ENCODE peak calls at places on chromosomes 12 and 14, in nine cellular contexts. P is KG1; I is hypothalamus; D is stimulated activated naive CD8-positive, alpha-beta T cell treated with anti-CD3 and anti-CD28 coated beads, Interleukin-15, amount 100 ng/mL, for 72 hours; B is activated effector memory CD4-positive, alpha-beta T cell treated with anti-CD3 and anti-CD28 coated beads, Interleukin-2, amount 50 U/mL, for 16 hours; N is SK-N-DZ; F is GM23248; Y is stimulated activated CD4-positive, alpha-beta T cell treated with anti-CD3 and anti-CD28 coated beads, Interleukin-2, amount 100 ng/mL, for 24 hours; S is hepatocyte. V is an unnamed sample.

GRCh38 chr14:68137704-68138619 is 318.4 kb downstream of the RAD51B start:
- DNase-seq in Y (no peak), B (no peak), S (peak), P (no peak), I (peak), D (no peak), F (peak), N (no peak), V (peak)

GRCh38 chr14:97120204-97121120 is 323.3 kb downstream of the VRK1 start:
- DNase-seq in P (peak), B (peak), N (no peak), Y (peak), F (no peak), I (no peak), D (peak), S (no peak), V (no peak)

GRCh38 chr12:130715150-130715995 is 726 bp downstream of the RIMBP2 start:
- DNase-seq in N (peak), F (no peak), S (peak), Y (no peak), I (no peak), P (no peak), B (no peak), D (no peak), V (no peak)

GRCh38 chr14:21902561-21903199 is 229.1 kb upstream of the OR4E1 start:
- DNase-seq in D (no peak), I (peak), Y (no peak), N (no peak), P (peak), F (no peak), S (no peak), B (peak), V (no peak)

GRCh38 chr14:86196476-86196875 is 666.5 kb downstream of the FLRT2 start:
- DNase-seq in S (peak), N (no peak), P (no peak), F (no peak), I (no peak), D (no peak), B (no peak), Y (no peak), V (no peak)

GRCh38 chr12:89082354-89082753 is 269.9 kb downstream of the DUSP6 start:
- DNase-seq in Y (no peak), N (no peak), P (no peak), F (peak), I (no peak), B (no peak), S (no peak), D (no peak), V (no peak)

GRCh38 chr14:95222151-95222631 is 64.9 kb upstream of the DICER1 start:
- DNase-seq in D (no peak), Y (no peak), I (no peak), B (no peak), N (no peak), F (peak), S (peak), P (no peak), V (no peak)

GRCh38 chr14:102821252-102821651 is 44.0 kb downstream of the TRAF3 start:
- DNase-seq in S (no peak), N (no peak), I (no peak), D (no peak), B (peak), P (no peak), Y (no peak), F (no peak), V (no peak)

GRCh38 chr14:51609987-51610283 is 41.8 kb upstream of the FRMD6 start:
- DNase-seq in Y (no peak), F (peak), N (no peak), B (no peak), S (peak), P (no peak), D (no peak), I (no peak), V (no peak)

GRCh38 chr12:2795291-2796186 is 769 bp downstream of the FKBP4 start:
- DNase-seq in S (peak), F (peak), I (peak), D (peak), N (peak), Y (peak), P (peak), B (peak), V (peak)

GRCh38 chr14:104149617-104150141 is 11.3 kb downstream of the KIF26A start:
- DNase-seq in S (peak), Y (peak), I (no peak), F (peak), N (peak), P (no peak), D (peak), B (no peak), V (no peak)

GRCh38 chr14:96176811-96177211 is 27.8 kb upstream of the BDKRB2 start:
- DNase-seq in I (no peak), S (no peak), N (no peak), Y (no peak), F (peak), B (no peak), P (no peak), D (no peak), V (no peak)

GRCh38 chr12:90120627-90121026 is 412.0 kb upstream of the ATP2B1 start:
- DNase-seq in F (no peak), S (no peak), Y (no peak), P (no peak), B (no peak), I (no peak), D (no peak), N (no peak), V (no peak)

GRCh38 chr12:6784292-6784691 is 5.0 kb upstream of the CD4 start:
- DNase-seq in F (no peak), I (no peak), S (no peak), D (no peak), B (no peak), N (no peak), Y (no peak), P (no peak), V (no peak)

GRCh38 chr12:95218164-95218851 is 701 bp downstream of the VEZT start:
- DNase-seq in Y (no peak), B (peak), S (no peak), I (peak), D (no peak), N (peak), P (peak), F (peak), V (peak)

GRCh38 chr12:47821346-47821706 is 1.6 kb upstream of the HDAC7 start:
- DNase-seq in F (peak), I (no peak), Y (no peak), N (no peak), S (no peak), P (no peak), B (no peak), D (no peak), V (no peak)